ENCODE peak calls at places on chromosomes 6 and 20, in six cellular contexts. One of them, this sample, is unnamed.

GRCh38 chr6:133187657-133188453 is 53.3 kb upstream of the EYA4 start:
- DNase-seq in stimulated activated CD4-positive, alpha-beta T cell treated with anti-CD3 and anti-CD28 coated beads, Interleukin-2, amount 100 ng/mL, for 4 hours: no peak
- DNase-seq in activated CD4-positive, alpha-beta memory T cell treated with anti-CD3 and anti-CD28 coated beads for 36 hours: no peak
- DNase-seq in left ventricle myocardium inferior: no peak
- DNase-seq in T-cell: no peak
- DNase-seq in heart right ventricle: no peak
- DNase-seq in this sample: peak

GRCh38 chr6:154433477-154434241 is 76.8 kb downstream of the CNKSR3 start:
- DNase-seq in stimulated activated CD4-positive, alpha-beta T cell treated with anti-CD3 and anti-CD28 coated beads, Interleukin-2, amount 100 ng/mL, for 4 hours: no peak
- DNase-seq in activated CD4-positive, alpha-beta memory T cell treated with anti-CD3 and anti-CD28 coated beads for 36 hours: no peak
- DNase-seq in left ventricle myocardium inferior: no peak
- DNase-seq in T-cell: no peak
- DNase-seq in heart right ventricle: no peak
- DNase-seq in this sample: peak

GRCh38 chr6:79821859-79822258 is 125.5 kb downstream of the ELOVL4 start:
- DNase-seq in stimulated activated CD4-positive, alpha-beta T cell treated with anti-CD3 and anti-CD28 coated beads, Interleukin-2, amount 100 ng/mL, for 4 hours: no peak
- DNase-seq in activated CD4-positive, alpha-beta memory T cell treated with anti-CD3 and anti-CD28 coated beads for 36 hours: no peak
- DNase-seq in left ventricle myocardium inferior: no peak
- DNase-seq in T-cell: no peak
- DNase-seq in heart right ventricle: no peak
- DNase-seq in this sample: no peak

GRCh38 chr20:48502758-48503157 is 325.0 kb downstream of the PREX1 start:
- DNase-seq in stimulated activated CD4-positive, alpha-beta T cell treated with anti-CD3 and anti-CD28 coated beads, Interleukin-2, amount 100 ng/mL, for 4 hours: no peak
- DNase-seq in activated CD4-positive, alpha-beta memory T cell treated with anti-CD3 and anti-CD28 coated beads for 36 hours: no peak
- DNase-seq in left ventricle myocardium inferior: no peak
- DNase-seq in T-cell: no peak
- DNase-seq in heart right ventricle: no peak
- DNase-seq in this sample: no peak

GRCh38 chr6:41561931-41562632 is 15.9 kb downstream of the FOXP4 start:
- DNase-seq in stimulated activated CD4-positive, alpha-beta T cell treated with anti-CD3 and anti-CD28 coated beads, Interleukin-2, amount 100 ng/mL, for 4 hours: no peak
- DNase-seq in activated CD4-positive, alpha-beta memory T cell treated with anti-CD3 and anti-CD28 coated beads for 36 hours: no peak
- DNase-seq in left ventricle myocardium inferior: no peak
- DNase-seq in T-cell: no peak
- DNase-seq in heart right ventricle: no peak
- DNase-seq in this sample: no peak

GRCh38 chr6:83226517-83226916 is 33.4 kb downstream of the RWDD2A start:
- DNase-seq in stimulated activated CD4-positive, alpha-beta T cell treated with anti-CD3 and anti-CD28 coated beads, Interleukin-2, amount 100 ng/mL, for 4 hours: no peak
- DNase-seq in activated CD4-positive, alpha-beta memory T cell treated with anti-CD3 and anti-CD28 coated beads for 36 hours: no peak
- DNase-seq in left ventricle myocardium inferior: no peak
- DNase-seq in T-cell: no peak
- DNase-seq in heart right ventricle: no peak
- DNase-seq in this sample: peak

GRCh38 chr6:167661456-167662103 is 165.1 kb upstream of the AFDN start:
- DNase-seq in stimulated activated CD4-positive, alpha-beta T cell treated with anti-CD3 and anti-CD28 coated beads, Interleukin-2, amount 100 ng/mL, for 4 hours: no peak
- DNase-seq in activated CD4-positive, alpha-beta memory T cell treated with anti-CD3 and anti-CD28 coated beads for 36 hours: no peak
- DNase-seq in left ventricle myocardium inferior: no peak
- DNase-seq in T-cell: no peak
- DNase-seq in heart right ventricle: no peak
- DNase-seq in this sample: no peak

GRCh38 chr6:72533601-72534000 is 88.3 kb upstream of the KCNQ5 start:
- DNase-seq in stimulated activated CD4-positive, alpha-beta T cell treated with anti-CD3 and anti-CD28 coated beads, Interleukin-2, amount 100 ng/mL, for 4 hours: no peak
- DNase-seq in activated CD4-positive, alpha-beta memory T cell treated with anti-CD3 and anti-CD28 coated beads for 36 hours: no peak
- DNase-seq in left ventricle myocardium inferior: no peak
- DNase-seq in T-cell: no peak
- DNase-seq in heart right ventricle: no peak
- DNase-seq in this sample: peak

GRCh38 chr6:3516094-3516493 is 59.2 kb upstream of the SLC22A23 start:
- DNase-seq in stimulated activated CD4-positive, alpha-beta T cell treated with anti-CD3 and anti-CD28 coated beads, Interleukin-2, amount 100 ng/mL, for 4 hours: no peak
- DNase-seq in activated CD4-positive, alpha-beta memory T cell treated with anti-CD3 and anti-CD28 coated beads for 36 hours: no peak
- DNase-seq in left ventricle myocardium inferior: no peak
- DNase-seq in T-cell: no peak
- DNase-seq in heart right ventricle: no peak
- DNase-seq in this sample: no peak

GRCh38 chr6:118391086-118391485 is 157.0 kb upstream of the PLN start:
- DNase-seq in stimulated activated CD4-positive, alpha-beta T cell treated with anti-CD3 and anti-CD28 coated beads, Interleukin-2, amount 100 ng/mL, for 4 hours: no peak
- DNase-seq in activated CD4-positive, alpha-beta memory T cell treated with anti-CD3 and anti-CD28 coated beads for 36 hours: no peak
- DNase-seq in left ventricle myocardium inferior: no peak
- DNase-seq in T-cell: no peak
- DNase-seq in heart right ventricle: no peak
- DNase-seq in this sample: no peak

GRCh38 chr6:106155219-106155830 is 69.2 kb downstream of the PRDM1 start:
- DNase-seq in stimulated activated CD4-positive, alpha-beta T cell treated with anti-CD3 and anti-CD28 coated beads, Interleukin-2, amount 100 ng/mL, for 4 hours: no peak
- DNase-seq in activated CD4-positive, alpha-beta memory T cell treated with anti-CD3 and anti-CD28 coated beads for 36 hours: no peak
- DNase-seq in left ventricle myocardium inferior: no peak
- DNase-seq in T-cell: no peak
- DNase-seq in heart right ventricle: no peak
- DNase-seq in this sample: no peak

GRCh38 chr6:138026342-138026741 is 80.9 kb downstream of the PERP start:
- DNase-seq in stimulated activated CD4-positive, alpha-beta T cell treated with anti-CD3 and anti-CD28 coated beads, Interleukin-2, amount 100 ng/mL, for 4 hours: no peak
- DNase-seq in activated CD4-positive, alpha-beta memory T cell treated with anti-CD3 and anti-CD28 coated beads for 36 hours: no peak
- DNase-seq in left ventricle myocardium inferior: no peak
- DNase-seq in T-cell: no peak
- DNase-seq in heart right ventricle: no peak
- DNase-seq in this sample: no peak

GRCh38 chr6:157982297-157982579 is 575 bp downstream of the SYNJ2 start:
- DNase-seq in stimulated activated CD4-positive, alpha-beta T cell treated with anti-CD3 and anti-CD28 coated beads, Interleukin-2, amount 100 ng/mL, for 4 hours: no peak
- DNase-seq in activated CD4-positive, alpha-beta memory T cell treated with anti-CD3 and anti-CD28 coated beads for 36 hours: peak
- DNase-seq in left ventricle myocardium inferior: no peak
- DNase-seq in T-cell: peak
- DNase-seq in heart right ventricle: no peak
- DNase-seq in this sample: peak

GRCh38 chr6:159065751-159066329 is 21.0 kb upstream of the TAGAP start:
- DNase-seq in stimulated activated CD4-positive, alpha-beta T cell treated with anti-CD3 and anti-CD28 coated beads, Interleukin-2, amount 100 ng/mL, for 4 hours: no peak
- DNase-seq in activated CD4-positive, alpha-beta memory T cell treated with anti-CD3 and anti-CD28 coated beads for 36 hours: no peak
- DNase-seq in left ventricle myocardium inferior: no peak
- DNase-seq in T-cell: no peak
- DNase-seq in heart right ventricle: no peak
- DNase-seq in this sample: no peak

GRCh38 chr6:110708295-110708965 is 106.8 kb downstream of the CDK19 start:
- DNase-seq in stimulated activated CD4-positive, alpha-beta T cell treated with anti-CD3 and anti-CD28 coated beads, Interleukin-2, amount 100 ng/mL, for 4 hours: no peak
- DNase-seq in activated CD4-positive, alpha-beta memory T cell treated with anti-CD3 and anti-CD28 coated beads for 36 hours: no peak
- DNase-seq in left ventricle myocardium inferior: no peak
- DNase-seq in T-cell: no peak
- DNase-seq in heart right ventricle: no peak
- DNase-seq in this sample: no peak

GRCh38 chr6:160137989-160138835 is 16.6 kb downstream of the SLC22A1 start:
- DNase-seq in stimulated activated CD4-positive, alpha-beta T cell treated with anti-CD3 and anti-CD28 coated beads, Interleukin-2, amount 100 ng/mL, for 4 hours: peak
- DNase-seq in activated CD4-positive, alpha-beta memory T cell treated with anti-CD3 and anti-CD28 coated beads for 36 hours: peak
- DNase-seq in left ventricle myocardium inferior: no peak
- DNase-seq in T-cell: peak
- DNase-seq in heart right ventricle: peak
- DNase-seq in this sample: peak

GRCh38 chr6:166750125-166750793 is 123.2 kb upstream of the RPS6KA2 start:
- DNase-seq in stimulated activated CD4-positive, alpha-beta T cell treated with anti-CD3 and anti-CD28 coated beads, Interleukin-2, amount 100 ng/mL, for 4 hours: no peak
- DNase-seq in activated CD4-positive, alpha-beta memory T cell treated with anti-CD3 and anti-CD28 coated beads for 36 hours: no peak
- DNase-seq in left ventricle myocardium inferior: no peak
- DNase-seq in T-cell: no peak
- DNase-seq in heart right ventricle: no peak
- DNase-seq in this sample: no peak

GRCh38 chr6:47073125-47074110 is 31.3 kb upstream of the ADGRF1 start:
- DNase-seq in stimulated activated CD4-positive, alpha-beta T cell treated with anti-CD3 and anti-CD28 coated beads, Interleukin-2, amount 100 ng/mL, for 4 hours: no peak
- DNase-seq in activated CD4-positive, alpha-beta memory T cell treated with anti-CD3 and anti-CD28 coated beads for 36 hours: no peak
- DNase-seq in left ventricle myocardium inferior: no peak
- DNase-seq in T-cell: no peak
- DNase-seq in heart right ventricle: no peak
- DNase-seq in this sample: no peak

GRCh38 chr20:57878803-57879424 is 169.1 kb upstream of the PMEPA1 start:
- DNase-seq in stimulated activated CD4-positive, alpha-beta T cell treated with anti-CD3 and anti-CD28 coated beads, Interleukin-2, amount 100 ng/mL, for 4 hours: no peak
- DNase-seq in activated CD4-positive, alpha-beta memory T cell treated with anti-CD3 and anti-CD28 coated beads for 36 hours: no peak
- DNase-seq in left ventricle myocardium inferior: no peak
- DNase-seq in T-cell: no peak
- DNase-seq in heart right ventricle: no peak
- DNase-seq in this sample: no peak

GRCh38 chr20:61044499-61044898 is 207.6 kb upstream of the CDH4 start:
- DNase-seq in stimulated activated CD4-positive, alpha-beta T cell treated with anti-CD3 and anti-CD28 coated beads, Interleukin-2, amount 100 ng/mL, for 4 hours: no peak
- DNase-seq in activated CD4-positive, alpha-beta memory T cell treated with anti-CD3 and anti-CD28 coated beads for 36 hours: no peak
- DNase-seq in left ventricle myocardium inferior: no peak
- DNase-seq in T-cell: no peak
- DNase-seq in heart right ventricle: no peak
- DNase-seq in this sample: no peak

GRCh38 chr6:168662301-168662936 is 221.4 kb downstream of the SMOC2 start:
- DNase-seq in stimulated activated CD4-positive, alpha-beta T cell treated with anti-CD3 and anti-CD28 coated beads, Interleukin-2, amount 100 ng/mL, for 4 hours: no peak
- DNase-seq in activated CD4-positive, alpha-beta memory T cell treated with anti-CD3 and anti-CD28 coated beads for 36 hours: no peak
- DNase-seq in left ventricle myocardium inferior: no peak
- DNase-seq in T-cell: no peak
- DNase-seq in heart right ventricle: no peak
- DNase-seq in this sample: no peak

GRCh38 chr20:44888226-44889103 is 3.0 kb downstream of the YWHAB start:
- DNase-seq in stimulated activated CD4-positive, alpha-beta T cell treated with anti-CD3 and anti-CD28 coated beads, Interleukin-2, amount 100 ng/mL, for 4 hours: no peak
- DNase-seq in activated CD4-positive, alpha-beta memory T cell treated with anti-CD3 and anti-CD28 coated beads for 36 hours: no peak
- DNase-seq in left ventricle myocardium inferior: no peak
- DNase-seq in T-cell: no peak
- DNase-seq in heart right ventricle: no peak
- DNase-seq in this sample: peak

GRCh38 chr20:19727251-19727847 is 30.7 kb upstream of the RIN2 start:
- DNase-seq in stimulated activated CD4-positive, alpha-beta T cell treated with anti-CD3 and anti-CD28 coated beads, Interleukin-2, amount 100 ng/mL, for 4 hours: no peak
- DNase-seq in activated CD4-positive, alpha-beta memory T cell treated with anti-CD3 and anti-CD28 coated beads for 36 hours: no peak
- DNase-seq in left ventricle myocardium inferior: no peak
- DNase-seq in T-cell: no peak
- DNase-seq in heart right ventricle: no peak
- DNase-seq in this sample: no peak

GRCh38 chr6:56891754-56892153 is 63.2 kb upstream of the BEND6 start:
- DNase-seq in stimulated activated CD4-positive, alpha-beta T cell treated with anti-CD3 and anti-CD28 coated beads, Interleukin-2, amount 100 ng/mL, for 4 hours: no peak
- DNase-seq in activated CD4-positive, alpha-beta memory T cell treated with anti-CD3 and anti-CD28 coated beads for 36 hours: no peak
- DNase-seq in left ventricle myocardium inferior: no peak
- DNase-seq in T-cell: no peak
- DNase-seq in heart right ventricle: no peak
- DNase-seq in this sample: no peak

GRCh38 chr6:50128420-50129005 is 78.8 kb upstream of the DEFB112 start:
- DNase-seq in stimulated activated CD4-positive, alpha-beta T cell treated with anti-CD3 and anti-CD28 coated beads, Interleukin-2, amount 100 ng/mL, for 4 hours: no peak
- DNase-seq in activated CD4-positive, alpha-beta memory T cell treated with anti-CD3 and anti-CD28 coated beads for 36 hours: no peak
- DNase-seq in left ventricle myocardium inferior: no peak
- DNase-seq in T-cell: no peak
- DNase-seq in heart right ventricle: no peak
- DNase-seq in this sample: no peak

GRCh38 chr6:80094017-80094416 is 12.5 kb upstream of the BCKDHB start:
- DNase-seq in stimulated activated CD4-positive, alpha-beta T cell treated with anti-CD3 and anti-CD28 coated beads, Interleukin-2, amount 100 ng/mL, for 4 hours: no peak
- DNase-seq in activated CD4-positive, alpha-beta memory T cell treated with anti-CD3 and anti-CD28 coated beads for 36 hours: no peak
- DNase-seq in left ventricle myocardium inferior: no peak
- DNase-seq in T-cell: no peak
- DNase-seq in heart right ventricle: no peak
- DNase-seq in this sample: no peak

GRCh38 chr20:46545077-46545826 is 5.2 kb downstream of the OCSTAMP start:
- DNase-seq in stimulated activated CD4-positive, alpha-beta T cell treated with anti-CD3 and anti-CD28 coated beads, Interleukin-2, amount 100 ng/mL, for 4 hours: no peak
- DNase-seq in activated CD4-positive, alpha-beta memory T cell treated with anti-CD3 and anti-CD28 coated beads for 36 hours: peak
- DNase-seq in left ventricle myocardium inferior: no peak
- DNase-seq in T-cell: no peak
- DNase-seq in heart right ventricle: no peak
- DNase-seq in this sample: no peak

GRCh38 chr20:2695206-2695983 is 2.8 kb downstream of the EBF4 start:
- DNase-seq in stimulated activated CD4-positive, alpha-beta T cell treated with anti-CD3 and anti-CD28 coated beads, Interleukin-2, amount 100 ng/mL, for 4 hours: no peak
- DNase-seq in activated CD4-positive, alpha-beta memory T cell treated with anti-CD3 and anti-CD28 coated beads for 36 hours: no peak
- DNase-seq in left ventricle myocardium inferior: no peak
- DNase-seq in T-cell: no peak
- DNase-seq in heart right ventricle: no peak
- DNase-seq in this sample: peak

GRCh38 chr6:104789770-104790190 is 69.9 kb downstream of the HACE1 start:
- DNase-seq in stimulated activated CD4-positive, alpha-beta T cell treated with anti-CD3 and anti-CD28 coated beads, Interleukin-2, amount 100 ng/mL, for 4 hours: no peak
- DNase-seq in activated CD4-positive, alpha-beta memory T cell treated with anti-CD3 and anti-CD28 coated beads for 36 hours: peak
- DNase-seq in left ventricle myocardium inferior: no peak
- DNase-seq in T-cell: no peak
- DNase-seq in heart right ventricle: no peak
- DNase-seq in this sample: peak